ENCODE peak calls at places on chromosomes 5 and 9, in six cellular contexts. One of them, this sample, is unnamed. For H3K4me1, the result is how much of the 10 kb centered on the place peaks cover.

GRCh38 chr5:150918613-150919012 is 13.8 kb upstream of the ZNF300 start:
- DNase-seq in cardiac muscle cell: no peak
- DNase-seq in upper lobe of left lung: no peak
- DNase-seq in CD8-positive, alpha-beta T cell: no peak
- DNase-seq in hepatocyte: no peak
- DNase-seq in ovary: no peak
- DNase-seq in this sample: no peak

GRCh38 chr5:126635585-126635984 is 34.8 kb downstream of the PHAX start:
- DNase-seq in cardiac muscle cell: no peak
- DNase-seq in CD8-positive, alpha-beta T cell: no peak
- DNase-seq in ovary: no peak
- DNase-seq in hepatocyte: no peak
- DNase-seq in upper lobe of left lung: no peak
- DNase-seq in this sample: no peak

GRCh38 chr5:50325237-50325832 is 115.8 kb downstream of the EMB start:
- DNase-seq in hepatocyte: peak
- DNase-seq in CD8-positive, alpha-beta T cell: peak
- DNase-seq in cardiac muscle cell: peak
- DNase-seq in upper lobe of left lung: no peak
- DNase-seq in ovary: no peak
- DNase-seq in this sample: no peak

GRCh38 chr5:177364159-177364962 is 6.6 kb downstream of the RGS14 start:
- DNase-seq in upper lobe of left lung: no peak
- DNase-seq in ovary: no peak
- DNase-seq in CD8-positive, alpha-beta T cell: no peak
- DNase-seq in cardiac muscle cell: no peak
- DNase-seq in hepatocyte: no peak
- DNase-seq in this sample: no peak

GRCh38 chr9:38022203-38022602 is 46.8 kb downstream of the SHB start:
- DNase-seq in upper lobe of left lung: no peak
- DNase-seq in ovary: no peak
- DNase-seq in hepatocyte: no peak
- DNase-seq in cardiac muscle cell: no peak
- DNase-seq in CD8-positive, alpha-beta T cell: no peak
- DNase-seq in this sample: no peak

GRCh38 chr5:102823441-102823874 is 68.4 kb downstream of the PAM start:
- DNase-seq in upper lobe of left lung: no peak
- DNase-seq in ovary: no peak
- DNase-seq in cardiac muscle cell: no peak
- DNase-seq in hepatocyte: peak
- DNase-seq in CD8-positive, alpha-beta T cell: no peak
- DNase-seq in this sample: no peak

GRCh38 chr5:67581203-67581602 is 384.6 kb upstream of the CD180 start:
- DNase-seq in CD8-positive, alpha-beta T cell: no peak
- DNase-seq in cardiac muscle cell: no peak
- DNase-seq in ovary: no peak
- DNase-seq in hepatocyte: no peak
- DNase-seq in upper lobe of left lung: no peak
- DNase-seq in this sample: no peak

GRCh38 chr5:77599676-77600075 is 38.8 kb downstream of the OTP start:
- DNase-seq in upper lobe of left lung: no peak
- DNase-seq in cardiac muscle cell: no peak
- DNase-seq in hepatocyte: no peak
- DNase-seq in ovary: no peak
- DNase-seq in CD8-positive, alpha-beta T cell: no peak
- DNase-seq in this sample: no peak

GRCh38 chr9:88477300-88477751 is 57.7 kb upstream of the NXNL2 start:
- DNase-seq in cardiac muscle cell: no peak
- DNase-seq in CD8-positive, alpha-beta T cell: no peak
- DNase-seq in hepatocyte: no peak
- DNase-seq in upper lobe of left lung: no peak
- DNase-seq in ovary: no peak
- DNase-seq in this sample: no peak

GRCh38 chr9:114363424-114363823 is 24.4 kb downstream of the AKNA start:
- DNase-seq in ovary: no peak
- DNase-seq in hepatocyte: no peak
- DNase-seq in CD8-positive, alpha-beta T cell: peak
- DNase-seq in upper lobe of left lung: no peak
- DNase-seq in cardiac muscle cell: no peak
- DNase-seq in this sample: no peak
- H3K4me3 ChIP-seq in ovary: no peak
- H3K4me3 ChIP-seq in hepatocyte: no peak
- H3K4me3 ChIP-seq in CD8-positive, alpha-beta T cell: no peak
- H3K4me3 ChIP-seq in upper lobe of left lung: no peak
- H3K4me3 ChIP-seq in cardiac muscle cell: no peak
- H3K4me3 ChIP-seq in this sample: no peak

GRCh38 chr9:84600739-84601138 is 68.8 kb upstream of the NTRK2 start:
- DNase-seq in hepatocyte: peak
- DNase-seq in upper lobe of left lung: no peak
- DNase-seq in ovary: no peak
- DNase-seq in CD8-positive, alpha-beta T cell: no peak
- DNase-seq in cardiac muscle cell: no peak
- DNase-seq in this sample: no peak

GRCh38 chr9:84609779-84610178 is 59.8 kb upstream of the NTRK2 start:
- DNase-seq in upper lobe of left lung: no peak
- DNase-seq in CD8-positive, alpha-beta T cell: no peak
- DNase-seq in cardiac muscle cell: no peak
- DNase-seq in ovary: no peak
- DNase-seq in hepatocyte: no peak
- DNase-seq in this sample: no peak

GRCh38 chr9:84604223-84604622 is 65.3 kb upstream of the NTRK2 start:
- DNase-seq in cardiac muscle cell: no peak
- DNase-seq in upper lobe of left lung: no peak
- DNase-seq in CD8-positive, alpha-beta T cell: no peak
- DNase-seq in ovary: no peak
- DNase-seq in hepatocyte: no peak
- DNase-seq in this sample: no peak
- TF ChIP-seq CTCF in cardiac muscle cell: no peak
- TF ChIP-seq CTCF in upper lobe of left lung: no peak
- TF ChIP-seq CTCF in CD8-positive, alpha-beta T cell: peak
- TF ChIP-seq CTCF in ovary: no peak
- TF ChIP-seq CTCF in hepatocyte: no peak
- TF ChIP-seq CTCF in this sample: no peak

GRCh38 chr9:109083141-109083540 is 36.6 kb downstream of the TMEM245 start:
- DNase-seq in cardiac muscle cell: no peak
- DNase-seq in CD8-positive, alpha-beta T cell: no peak
- DNase-seq in ovary: no peak
- DNase-seq in upper lobe of left lung: no peak
- DNase-seq in hepatocyte: no peak
- DNase-seq in this sample: no peak
- H3K4me1 ChIP-seq in cardiac muscle cell: under half
- H3K4me1 ChIP-seq in CD8-positive, alpha-beta T cell: under half
- H3K4me1 ChIP-seq in ovary: under half
- H3K4me1 ChIP-seq in upper lobe of left lung: under half
- H3K4me1 ChIP-seq in hepatocyte: under half
- H3K4me1 ChIP-seq in this sample: under half

GRCh38 chr9:35756743-35757526 is 2.9 kb upstream of the MSMP start:
- DNase-seq in ovary: peak
- DNase-seq in hepatocyte: peak
- DNase-seq in CD8-positive, alpha-beta T cell: peak
- DNase-seq in cardiac muscle cell: peak
- DNase-seq in upper lobe of left lung: peak
- DNase-seq in this sample: peak

GRCh38 chr9:35758475-35759050 is 4.5 kb upstream of the MSMP start:
- DNase-seq in CD8-positive, alpha-beta T cell: no peak
- DNase-seq in upper lobe of left lung: no peak
- DNase-seq in ovary: no peak
- DNase-seq in hepatocyte: no peak
- DNase-seq in cardiac muscle cell: no peak
- DNase-seq in this sample: no peak

GRCh38 chr9:35759795-35760194 is 5.7 kb upstream of the MSMP start:
- DNase-seq in hepatocyte: no peak
- DNase-seq in CD8-positive, alpha-beta T cell: no peak
- DNase-seq in cardiac muscle cell: no peak
- DNase-seq in upper lobe of left lung: no peak
- DNase-seq in ovary: no peak
- DNase-seq in this sample: no peak

GRCh38 chr9:35756275-35756742 is 2.2 kb upstream of the MSMP start:
- DNase-seq in hepatocyte: peak
- DNase-seq in cardiac muscle cell: peak
- DNase-seq in upper lobe of left lung: peak
- DNase-seq in ovary: peak
- DNase-seq in CD8-positive, alpha-beta T cell: peak
- DNase-seq in this sample: no peak

GRCh38 chr9:35757527-35758275 is 3.6 kb upstream of the MSMP start:
- DNase-seq in CD8-positive, alpha-beta T cell: no peak
- DNase-seq in cardiac muscle cell: no peak
- DNase-seq in upper lobe of left lung: no peak
- DNase-seq in hepatocyte: no peak
- DNase-seq in ovary: no peak
- DNase-seq in this sample: no peak
- H3K4me3 ChIP-seq in CD8-positive, alpha-beta T cell: peak
- H3K4me3 ChIP-seq in cardiac muscle cell: peak
- H3K4me3 ChIP-seq in upper lobe of left lung: peak
- H3K4me3 ChIP-seq in hepatocyte: peak
- H3K4me3 ChIP-seq in ovary: peak
- H3K4me3 ChIP-seq in this sample: peak